ENCODE peak calls at places on chromosomes 4 and X, in four cellular contexts. H is heart left ventricle, D is right lobe of liver, Z is esophagus muscularis mucosa. T is an unnamed sample.

GRCh38 chrX:45697591-45697990 is 496.9 kb upstream of the DIPK2B start:
- DNase-seq in D (no peak), Z (no peak), H (no peak), T (no peak)

GRCh38 chr4:52507774-52508173 is 151.3 kb downstream of the USP46 start:
- DNase-seq in H (no peak), Z (no peak), D (no peak), T (no peak)

GRCh38 chr4:30720021-30720655 is at the start of gene PCDH7:
- DNase-seq in H (peak; percentile 60), Z (no peak), D (no peak), T (no peak)

GRCh38 chrX:69221239-69222102 is 56.2 kb upstream of the PJA1 start:
- DNase-seq in Z (no peak), H (no peak), D (no peak), T (no peak)

GRCh38 chr4:65437102-65437501 is 233.2 kb downstream of the EPHA5 start:
- DNase-seq in D (no peak), H (no peak), Z (no peak), T (no peak)

GRCh38 chrX:18702362-18703195 is 4.9 kb upstream of the PPEF1 start:
- DNase-seq in Z (no peak), H (no peak), D (no peak), T (no peak)

GRCh38 chrX:19487520-19488200 is 27.6 kb downstream of the MAP3K15 start:
- DNase-seq in D (no peak), Z (no peak), H (no peak), T (no peak)

GRCh38 chr4:140653718-140654515 is 85.2 kb upstream of the UCP1 start:
- DNase-seq in Z (peak; percentile 39), D (no peak), H (no peak), T (no peak)

GRCh38 chr4:113467581-113467980 is 294.0 kb downstream of the CAMK2D start:
- DNase-seq in H (no peak), Z (no peak), D (no peak), T (no peak)

GRCh38 chr4:78592104-78592783 is 40.7 kb downstream of the ANXA3 start:
- DNase-seq in Z (no peak), D (no peak), H (no peak), T (no peak)

GRCh38 chrX:45134303-45134702 is 66.4 kb downstream of the DIPK2B start:
- DNase-seq in Z (no peak), H (peak; percentile 61), D (no peak), T (no peak)

GRCh38 chr4:52135166-52135565 is 84.1 kb downstream of the SPATA18 start:
- DNase-seq in H (no peak), Z (no peak), D (no peak), T (no peak)

GRCh38 chrX:136353519-136354095 is 52.8 kb downstream of the ADGRG4 start:
- DNase-seq in H (no peak), D (no peak), Z (no peak), T (no peak)

GRCh38 chr4:89434364-89434988 is 126.9 kb upstream of the GPRIN3 start:
- DNase-seq in Z (no peak), D (no peak), H (no peak), T (no peak)

GRCh38 chrX:486325-486724 is 99.6 kb upstream of the PPP2R3B start:
- DNase-seq in D (no peak), H (no peak), Z (no peak), T (no peak)

GRCh38 chr4:93829531-93830089 is 1.1 kb downstream of the ATOH1 start:
- DNase-seq in D (no peak), Z (no peak), H (no peak), T (no peak)

GRCh38 chrX:96372313-96373046 is 312.2 kb upstream of the DIAPH2 start:
- DNase-seq in Z (no peak), H (no peak), D (no peak), T (no peak)

GRCh38 chrX:56232221-56233082 is at the start of gene KLF8:
- DNase-seq in Z (peak; percentile 89), D (no peak), H (peak; percentile 51), T (no peak)

GRCh38 chr4:121192500-121192899 is 28.4 kb upstream of the TNIP3 start:
- DNase-seq in D (no peak), Z (no peak), H (no peak), T (no peak)

GRCh38 chr4:80188801-80189458 is 8.4 kb upstream of the PRDM8 start:
- DNase-seq in Z (no peak), H (no peak), D (no peak), T (no peak)

GRCh38 chr4:181224826-181225225 is 1018.4 kb upstream of the TENM3 start:
- DNase-seq in D (no peak), Z (no peak), H (no peak), T (no peak)

GRCh38 chrX:34918856-34919255 is 23.7 kb upstream of the FAM47B start:
- DNase-seq in Z (no peak), D (no peak), H (no peak), T (no peak)

GRCh38 chr4:153344131-153345010 is at the start of gene MND1:
- DNase-seq in D (peak; percentile 93), Z (no peak), H (peak; percentile 93), T (no peak)

GRCh38 chr4:153346031-153346430 is 1.5 kb downstream of the MND1 start:
- DNase-seq in H (no peak), Z (no peak), D (no peak), T (no peak)

GRCh38 chr4:153347117-153347516 is 2.6 kb downstream of the MND1 start:
- DNase-seq in D (no peak), Z (no peak), H (no peak), T (no peak)

GRCh38 chr4:153346563-153346962 is 2.1 kb downstream of the MND1 start:
- DNase-seq in Z (no peak), D (no peak), H (no peak), T (no peak)

GRCh38 chr4:153345011-153345981 is 808 bp downstream of the MND1 start:
- DNase-seq in Z (no peak), D (peak; percentile 73), H (peak; percentile 57), T (no peak)
- H3K27ac ChIP-seq in Z (peak overlapping the region; percentile 48), D (peak overlapping the region; percentile 60), H (no peak overlapping the region), T (peak overlapping the region; percentile 53)

DNA sequence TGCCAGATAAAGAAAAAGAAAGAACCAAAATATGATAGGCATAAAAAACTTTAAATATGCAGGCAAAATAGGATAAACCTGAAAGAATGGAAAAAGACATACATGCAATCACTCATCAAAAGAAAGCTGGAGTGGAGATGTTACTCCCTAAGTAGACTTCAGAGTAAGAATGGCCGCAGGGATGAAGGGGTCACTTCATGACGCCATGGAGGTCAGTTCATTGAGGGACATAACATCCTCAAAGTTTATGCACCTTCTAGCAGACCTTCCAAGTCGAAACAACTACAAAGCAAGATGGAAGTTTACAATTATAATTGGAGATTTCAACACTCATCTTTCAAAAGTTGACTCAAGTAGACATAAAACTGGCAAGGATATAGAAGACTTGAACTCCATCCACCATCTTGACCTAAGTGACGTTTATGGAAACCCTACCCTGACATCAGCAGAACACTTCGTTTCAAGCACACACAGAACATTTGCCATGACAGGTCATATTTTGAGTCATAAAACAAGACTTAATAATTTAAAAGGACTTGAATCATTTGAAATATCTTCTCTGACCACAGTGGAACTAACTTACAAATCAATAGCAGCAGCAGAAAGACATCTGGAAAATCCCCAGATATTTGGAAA is 106.0 kb upstream of the LRPAP1 start:
- DNase-seq in Z (no peak), H (no peak), D (no peak), T (no peak)
- TF ChIP-seq CTCF in Z (no peak), H (no peak), D (no peak), T (no peak)

GRCh38 chr4:185212566-185212965 is 3.2 kb downstream of the SNX25 start:
- DNase-seq in D (no peak), H (no peak), Z (no peak), T (no peak)

GRCh38 chr4:185211035-185211434 is 1.6 kb downstream of the SNX25 start:
- DNase-seq in D (no peak), H (no peak), Z (no peak), T (no peak)

GRCh38 chr4:185210102-185210981 is 944 bp downstream of the SNX25 start:
- DNase-seq in Z (no peak), D (peak; percentile 63), H (peak; percentile 69), T (no peak)

GRCh38 chr4:185211641-185212040 is 2.2 kb downstream of the SNX25 start:
- DNase-seq in D (no peak), H (no peak), Z (no peak), T (no peak)

GRCh38 chr4:185209031-185209851 is at the start of gene SNX25:
- DNase-seq in Z (no peak), H (peak; percentile 93), D (peak; percentile 94), T (no peak)
- TF ChIP-seq POLR2A in Z (peak; percentile 18), H (peak; percentile 93), D (peak; percentile 93), T (peak; percentile 89)

DNA sequence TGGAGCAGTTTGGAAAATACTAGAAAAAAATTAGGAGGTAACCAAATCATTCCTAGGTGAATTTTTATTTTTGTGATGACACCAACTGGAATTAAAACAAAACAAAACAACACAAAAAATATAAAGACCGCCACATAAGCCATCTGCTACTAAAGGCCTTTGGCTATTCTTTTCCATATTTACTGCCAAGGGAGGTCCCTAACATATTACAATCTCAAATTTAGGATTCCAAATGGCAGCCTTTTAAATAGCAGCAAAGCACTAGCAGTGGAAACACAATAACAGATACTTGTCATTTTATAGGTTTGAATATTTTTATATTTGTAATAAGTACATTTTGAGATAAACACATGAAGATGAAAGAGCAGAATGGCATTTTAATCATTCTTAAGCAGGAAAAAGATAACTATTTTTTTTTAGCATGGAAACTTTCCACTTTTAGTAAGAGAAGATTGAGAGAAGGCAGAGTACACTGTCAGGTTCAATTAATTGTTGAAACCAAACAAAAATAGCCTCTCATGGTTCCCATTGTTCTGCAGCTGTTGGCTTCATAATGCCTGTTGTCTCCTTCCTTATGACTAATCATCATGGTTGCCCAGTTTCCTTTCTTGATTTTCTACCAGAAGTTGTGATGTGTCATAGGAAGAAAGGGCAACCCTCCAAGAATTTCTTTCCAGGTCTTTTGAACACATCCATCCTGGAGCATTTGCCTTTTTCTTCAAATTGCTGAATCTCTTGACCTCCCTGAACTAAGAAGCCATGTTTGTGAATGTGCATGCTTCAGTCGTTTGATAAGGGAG is 219.0 kb upstream of the EMCN start:
- DNase-seq in Z (no peak), H (no peak), D (no peak), T (no peak)
- H3K27ac ChIP-seq in Z (peak overlapping the region; percentile 68), H (peak overlapping the region; percentile 0), D (no peak overlapping the region), T (no peak overlapping the region)

GRCh38 chr4:177583000-177583399 is 140.8 kb upstream of the AGA start:
- DNase-seq in H (no peak), Z (no peak), D (no peak), T (no peak)

GRCh38 chr4:177574446-177574845 is 132.2 kb upstream of the AGA start:
- DNase-seq in Z (no peak), H (no peak), D (no peak), T (no peak)

DNA sequence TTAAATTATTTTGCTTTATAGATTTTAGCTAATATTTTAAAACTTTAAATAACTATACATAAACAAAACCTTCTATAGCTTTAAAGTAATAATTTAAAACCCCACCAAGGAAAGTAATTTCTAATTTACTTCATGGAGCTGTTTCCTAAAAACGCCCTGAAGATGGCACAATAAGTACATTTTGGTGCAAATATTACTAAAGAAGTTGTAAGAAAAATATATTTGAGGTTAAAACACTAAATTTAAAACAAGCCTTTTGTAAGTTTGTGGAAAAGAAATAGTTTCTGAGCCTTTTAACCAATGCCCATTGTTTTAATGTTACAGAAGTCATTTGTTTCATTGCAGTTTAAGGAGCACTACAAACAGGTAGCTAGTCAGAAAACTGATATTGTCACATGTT is 137.4 kb upstream of the AGA start:
- DNase-seq in Z (no peak), H (no peak), D (no peak), T (no peak)
- TF ChIP-seq CTCF in Z (no peak), H (no peak), D (peak; percentile 12), T (no peak)